ENCODE peak calls at places on chromosome 3, in four cellular contexts. One of them, this sample, is unnamed.

GRCh38 chr3:196127308-196128040 is 45.6 kb upstream of the TFRC start:
- DNase-seq in suprapubic skin: no peak
- DNase-seq in tibial artery: no peak
- DNase-seq in right atrium auricular region: no peak
- DNase-seq in this sample: no peak

GRCh38 chr3:170220871-170221270 is 1.4 kb upstream of the PRKCI start:
- DNase-seq in suprapubic skin: no peak
- DNase-seq in tibial artery: no peak
- DNase-seq in right atrium auricular region: no peak
- DNase-seq in this sample: no peak

GRCh38 chr3:56700136-56700535 is 17.1 kb upstream of the TASOR start:
- DNase-seq in suprapubic skin: no peak
- DNase-seq in tibial artery: no peak
- DNase-seq in right atrium auricular region: no peak
- DNase-seq in this sample: no peak

GRCh38 chr3:43155464-43156121 is 49.7 kb upstream of the POMGNT2 start:
- DNase-seq in suprapubic skin: no peak
- DNase-seq in tibial artery: peak
- DNase-seq in right atrium auricular region: peak
- DNase-seq in this sample: no peak

GRCh38 chr3:58333206-58334012 is 717 bp downstream of the PXK start:
- DNase-seq in suprapubic skin: no peak
- DNase-seq in tibial artery: peak
- DNase-seq in right atrium auricular region: no peak
- DNase-seq in this sample: no peak

GRCh38 chr3:154684440-154684839 is 254.4 kb upstream of the GPR149 start:
- DNase-seq in suprapubic skin: no peak
- DNase-seq in tibial artery: no peak
- DNase-seq in right atrium auricular region: no peak
- DNase-seq in this sample: no peak

GRCh38 chr3:138442433-138442832 is 8.0 kb downstream of the ESYT3 start:
- DNase-seq in suprapubic skin: no peak
- DNase-seq in tibial artery: no peak
- DNase-seq in right atrium auricular region: no peak
- DNase-seq in this sample: no peak

GRCh38 chr3:55297706-55298105 is 189.4 kb downstream of the WNT5A start:
- DNase-seq in suprapubic skin: no peak
- DNase-seq in tibial artery: no peak
- DNase-seq in right atrium auricular region: no peak
- DNase-seq in this sample: no peak

GRCh38 chr3:191136347-191136746 is 62.7 kb upstream of the OSTN start:
- DNase-seq in suprapubic skin: no peak
- DNase-seq in tibial artery: no peak
- DNase-seq in right atrium auricular region: no peak
- DNase-seq in this sample: no peak

GRCh38 chr3:110314512-110315114 is 757.0 kb upstream of the NECTIN3 start:
- DNase-seq in suprapubic skin: no peak
- DNase-seq in tibial artery: no peak
- DNase-seq in right atrium auricular region: peak
- DNase-seq in this sample: no peak

GRCh38 chr3:110318108-110318507 is 753.5 kb upstream of the NECTIN3 start:
- DNase-seq in suprapubic skin: no peak
- DNase-seq in tibial artery: no peak
- DNase-seq in right atrium auricular region: no peak
- DNase-seq in this sample: no peak
- H3K4me3 ChIP-seq in suprapubic skin: no peak
- H3K4me3 ChIP-seq in tibial artery: no peak
- H3K4me3 ChIP-seq in right atrium auricular region: no peak
- H3K4me3 ChIP-seq in this sample: no peak

GRCh38 chr3:122682016-122682374 is 1.4 kb downstream of the PARP14 start:
- DNase-seq in suprapubic skin: no peak
- DNase-seq in tibial artery: no peak
- DNase-seq in right atrium auricular region: no peak
- DNase-seq in this sample: no peak
- H3K4me3 ChIP-seq in suprapubic skin: peak
- H3K4me3 ChIP-seq in tibial artery: peak
- H3K4me3 ChIP-seq in right atrium auricular region: peak
- H3K4me3 ChIP-seq in this sample: peak

GRCh38 chr3:50322386-50323091 is at the start of gene HYAL2:
- DNase-seq in suprapubic skin: no peak
- DNase-seq in tibial artery: peak
- DNase-seq in right atrium auricular region: peak
- DNase-seq in this sample: no peak

GRCh38 chr3:50321844-50322385 is 630 bp downstream of the HYAL2 start:
- DNase-seq in suprapubic skin: no peak
- DNase-seq in tibial artery: no peak
- DNase-seq in right atrium auricular region: no peak
- DNase-seq in this sample: no peak

GRCh38 chr3:50323092-50323600 is 601 bp upstream of the HYAL2 start:
- DNase-seq in suprapubic skin: no peak
- DNase-seq in tibial artery: peak
- DNase-seq in right atrium auricular region: no peak
- DNase-seq in this sample: no peak

GRCh38 chr3:50324351-50325144 is 2.0 kb upstream of the HYAL2 start:
- DNase-seq in suprapubic skin: no peak
- DNase-seq in tibial artery: peak
- DNase-seq in right atrium auricular region: peak
- DNase-seq in this sample: no peak

DNA sequence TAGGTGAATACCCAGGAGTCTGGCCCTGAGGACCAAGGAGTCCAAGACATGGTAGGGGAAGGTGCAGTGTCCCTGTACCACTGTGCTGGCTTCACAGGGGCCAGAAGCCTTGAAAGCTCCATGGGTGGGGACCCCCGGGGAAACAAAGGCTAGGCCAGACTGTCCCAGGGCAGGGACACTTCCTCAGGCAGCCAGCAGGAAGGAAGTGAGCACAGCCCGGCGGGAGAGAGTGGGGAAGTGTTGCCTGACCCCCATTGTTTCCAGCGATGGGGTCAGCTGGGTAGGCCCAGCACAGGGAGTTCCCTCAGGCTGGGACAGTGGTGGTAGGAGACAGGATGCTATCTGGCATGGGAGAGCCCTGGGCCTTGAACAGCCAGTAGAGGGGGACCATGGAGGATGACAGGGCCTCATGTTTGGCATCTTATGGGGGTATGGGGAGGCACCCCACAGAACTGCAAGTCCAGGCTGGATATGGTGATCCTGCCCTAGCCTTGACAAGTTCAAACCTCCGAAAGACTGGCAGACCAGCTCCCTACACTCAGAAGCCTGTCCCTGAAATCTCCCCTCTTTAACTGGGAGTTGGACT is 1.2 kb upstream of the HYAL2 start:
- DNase-seq in suprapubic skin: no peak
- DNase-seq in tibial artery: peak
- DNase-seq in right atrium auricular region: peak
- DNase-seq in this sample: no peak
- H3K4me3 ChIP-seq in suprapubic skin: no peak
- H3K4me3 ChIP-seq in tibial artery: no peak
- H3K4me3 ChIP-seq in right atrium auricular region: no peak
- H3K4me3 ChIP-seq in this sample: no peak

GRCh38 chr3:190097025-190097424 is 23.7 kb downstream of the P3H2 start:
- DNase-seq in suprapubic skin: no peak
- DNase-seq in tibial artery: no peak
- DNase-seq in right atrium auricular region: no peak
- DNase-seq in this sample: no peak

GRCh38 chr3:190099099-190099498 is 21.6 kb downstream of the P3H2 start:
- DNase-seq in suprapubic skin: no peak
- DNase-seq in tibial artery: no peak
- DNase-seq in right atrium auricular region: no peak
- DNase-seq in this sample: no peak

GRCh38 chr3:190097617-190098016 is 23.1 kb downstream of the P3H2 start:
- DNase-seq in suprapubic skin: no peak
- DNase-seq in tibial artery: no peak
- DNase-seq in right atrium auricular region: no peak
- DNase-seq in this sample: no peak

GRCh38 chr3:190105876-190106275 is 14.8 kb downstream of the P3H2 start:
- DNase-seq in suprapubic skin: no peak
- DNase-seq in tibial artery: no peak
- DNase-seq in right atrium auricular region: no peak
- DNase-seq in this sample: no peak

GRCh38 chr3:190101320-190102117 is 19.2 kb downstream of the P3H2 start:
- DNase-seq in suprapubic skin: no peak
- DNase-seq in tibial artery: no peak
- DNase-seq in right atrium auricular region: no peak
- DNase-seq in this sample: no peak
- H3K4me3 ChIP-seq in suprapubic skin: peak
- H3K4me3 ChIP-seq in tibial artery: peak
- H3K4me3 ChIP-seq in right atrium auricular region: no peak
- H3K4me3 ChIP-seq in this sample: no peak

GRCh38 chr3:183272142-183272541 is 19.1 kb downstream of the B3GNT5 start:
- DNase-seq in suprapubic skin: no peak
- DNase-seq in tibial artery: no peak
- DNase-seq in right atrium auricular region: no peak
- DNase-seq in this sample: no peak

GRCh38 chr3:183277260-183277659 is 24.2 kb downstream of the B3GNT5 start:
- DNase-seq in suprapubic skin: no peak
- DNase-seq in tibial artery: no peak
- DNase-seq in right atrium auricular region: no peak
- DNase-seq in this sample: no peak

GRCh38 chr3:183272792-183273191 is 19.7 kb downstream of the B3GNT5 start:
- DNase-seq in suprapubic skin: no peak
- DNase-seq in tibial artery: no peak
- DNase-seq in right atrium auricular region: no peak
- DNase-seq in this sample: no peak

GRCh38 chr3:183275418-183275817 is 22.4 kb downstream of the B3GNT5 start:
- DNase-seq in suprapubic skin: no peak
- DNase-seq in tibial artery: no peak
- DNase-seq in right atrium auricular region: no peak
- DNase-seq in this sample: no peak

DNA sequence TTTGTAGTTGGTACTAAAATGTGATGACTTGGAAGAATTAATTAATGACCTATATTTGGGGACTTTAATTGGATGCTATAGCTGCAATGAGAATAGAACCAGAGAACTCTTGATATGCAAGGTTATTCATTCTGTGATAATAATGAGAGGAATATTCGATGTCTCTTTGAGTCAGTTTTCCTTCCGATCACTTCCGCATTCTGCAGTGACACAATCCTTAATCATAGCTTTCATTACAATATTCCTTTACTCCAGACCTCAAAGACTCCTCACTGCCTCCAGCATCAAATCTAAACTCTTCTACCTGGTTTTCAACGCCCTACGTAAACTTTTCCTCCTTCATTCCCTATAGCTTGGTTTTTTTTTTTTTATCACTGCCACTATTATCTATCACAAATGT is 21.6 kb downstream of the B3GNT5 start:
- DNase-seq in suprapubic skin: no peak
- DNase-seq in tibial artery: no peak
- DNase-seq in right atrium auricular region: no peak
- DNase-seq in this sample: no peak
- H3K4me3 ChIP-seq in suprapubic skin: no peak
- H3K4me3 ChIP-seq in tibial artery: no peak
- H3K4me3 ChIP-seq in right atrium auricular region: no peak
- H3K4me3 ChIP-seq in this sample: no peak

DNA sequence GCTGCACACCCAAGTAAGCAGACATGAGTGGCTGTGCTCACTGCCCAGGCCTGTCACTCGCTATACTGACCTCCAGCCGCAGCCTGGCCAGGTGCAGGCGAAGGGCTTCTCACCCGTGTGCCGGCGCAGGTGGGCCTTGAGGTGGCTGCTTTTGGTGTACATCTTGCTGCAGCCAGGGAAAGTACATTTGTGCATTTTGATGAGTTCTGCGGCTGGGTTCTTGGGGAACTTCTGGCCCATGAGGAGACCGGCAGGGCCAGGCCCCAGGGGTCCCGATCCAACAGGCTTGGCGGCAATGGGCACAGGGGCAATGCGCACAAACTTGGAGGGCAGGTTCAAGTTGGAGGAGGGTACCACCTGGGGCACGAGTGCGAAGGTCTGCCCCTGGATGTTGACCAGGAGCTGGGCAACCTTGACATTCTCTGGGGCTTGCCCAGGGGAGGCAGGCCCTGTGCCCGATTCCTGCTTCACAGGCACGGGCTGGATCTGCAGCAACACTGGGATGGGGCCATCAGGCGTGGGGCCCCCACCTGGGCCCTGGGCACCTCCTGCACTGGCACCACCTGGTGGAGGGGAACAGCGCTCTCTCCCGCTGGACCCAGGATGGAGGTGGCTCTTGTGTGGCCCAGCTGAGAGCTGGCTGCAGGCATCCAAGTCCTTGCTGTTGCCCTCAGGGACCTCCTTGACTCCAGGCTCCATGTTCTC is 5.3 kb downstream of the KLF15 start:
- DNase-seq in suprapubic skin: peak
- DNase-seq in tibial artery: peak
- DNase-seq in right atrium auricular region: no peak
- DNase-seq in this sample: no peak
- H3K4me3 ChIP-seq in suprapubic skin: no peak
- H3K4me3 ChIP-seq in tibial artery: no peak
- H3K4me3 ChIP-seq in right atrium auricular region: no peak
- H3K4me3 ChIP-seq in this sample: no peak

GRCh38 chr3:50264389-50264963 is 4.5 kb upstream of the SEMA3B start:
- DNase-seq in suprapubic skin: no peak
- DNase-seq in tibial artery: peak
- DNase-seq in right atrium auricular region: peak
- DNase-seq in this sample: no peak

GRCh38 chr3:50262778-50263177 is 6.2 kb upstream of the SEMA3B start:
- DNase-seq in suprapubic skin: no peak
- DNase-seq in tibial artery: no peak
- DNase-seq in right atrium auricular region: no peak
- DNase-seq in this sample: no peak

GRCh38 chr3:50261505-50261904 is 7.4 kb upstream of the SEMA3B start:
- DNase-seq in suprapubic skin: no peak
- DNase-seq in tibial artery: no peak
- DNase-seq in right atrium auricular region: no peak
- DNase-seq in this sample: no peak

GRCh38 chr3:50264964-50265485 is 3.9 kb upstream of the SEMA3B start:
- DNase-seq in suprapubic skin: no peak
- DNase-seq in tibial artery: no peak
- DNase-seq in right atrium auricular region: no peak
- DNase-seq in this sample: no peak

GRCh38 chr3:50263443-50264388 is 5.2 kb upstream of the SEMA3B start:
- DNase-seq in suprapubic skin: no peak
- DNase-seq in tibial artery: no peak
- DNase-seq in right atrium auricular region: no peak
- DNase-seq in this sample: no peak
- H3K4me3 ChIP-seq in suprapubic skin: no peak
- H3K4me3 ChIP-seq in tibial artery: no peak
- H3K4me3 ChIP-seq in right atrium auricular region: no peak
- H3K4me3 ChIP-seq in this sample: no peak